ENCODE peak calls at places on chromosomes 1 and 21, in eight cellular contexts. A, B, J, P, L, W, X and R are unnamed samples.

GRCh38 chr1:198197285-198197684 is 40.5 kb downstream of the NEK7 start:
- DNase-seq in B (no peak), J (no peak), X (no peak), L (no peak), A (no peak), P (no peak), W (no peak), R (no peak)

GRCh38 chr1:111290640-111291039 is at the start of gene CHIA:
- DNase-seq in A (no peak), L (no peak), J (no peak), P (peak), W (no peak), X (no peak), B (no peak), R (no peak)

GRCh38 chr1:214727274-214727673 is 124.3 kb downstream of the CENPF start:
- DNase-seq in W (no peak), L (no peak), B (no peak), A (no peak), P (no peak), X (no peak), J (no peak), R (no peak)

GRCh38 chr1:30707412-30708360 is 15.7 kb downstream of the MATN1 start:
- DNase-seq in W (peak), J (peak), X (peak), A (peak), B (peak), P (peak), L (peak), R (peak)

GRCh38 chr1:232984577-232985425 is 34.4 kb downstream of the NTPCR start:
- DNase-seq in P (no peak), A (no peak), X (no peak), W (no peak), B (no peak), L (no peak), J (peak), R (peak)

GRCh38 chr1:20337581-20337980 is 46.9 kb downstream of the VWA5B1 start:
- DNase-seq in A (no peak), P (no peak), J (no peak), B (no peak), L (peak), W (no peak), X (no peak), R (no peak)

GRCh38 chr1:83053446-83053845 is 945.5 kb downstream of the TTLL7 start:
- DNase-seq in W (no peak), A (no peak), L (no peak), J (no peak), B (no peak), P (no peak), X (no peak), R (no peak)

GRCh38 chr1:27605796-27606707 is 2.1 kb upstream of the AHDC1 start:
- DNase-seq in B (peak), A (no peak), L (no peak), J (no peak), P (peak), W (peak), X (peak), R (peak)

GRCh38 chr1:109120356-109120755 is 6.4 kb downstream of the ELAPOR1 start:
- DNase-seq in B (no peak), P (no peak), W (no peak), L (no peak), X (no peak), A (no peak), J (no peak), R (no peak)

GRCh38 chr21:40120944-40121575 is 253.8 kb downstream of the PCP4 start:
- DNase-seq in J (no peak), A (no peak), P (no peak), W (peak), L (no peak), X (no peak), B (peak), R (no peak)

GRCh38 chr1:230200276-230200675 is 133.2 kb downstream of the GALNT2 start:
- DNase-seq in J (no peak), X (no peak), B (no peak), W (no peak), A (no peak), P (peak), L (no peak), R (no peak)

GRCh38 chr1:41901551-41901950 is 17.2 kb downstream of the HIVEP3 start:
- DNase-seq in W (no peak), P (no peak), B (no peak), X (no peak), A (no peak), L (no peak), J (no peak), R (no peak)

GRCh38 chr1:101291562-101292035 is 54.8 kb downstream of the S1PR1 start:
- DNase-seq in A (no peak), X (no peak), B (no peak), W (no peak), L (no peak), J (no peak), P (no peak), R (no peak)

GRCh38 chr1:238341395-238341794 is 450.7 kb upstream of the ZP4 start:
- DNase-seq in X (no peak), A (no peak), W (no peak), B (no peak), L (no peak), J (no peak), P (no peak), R (no peak)

GRCh38 chr21:41973427-41973831 is 19.6 kb upstream of the C2CD2 start:
- DNase-seq in L (peak), W (no peak), A (no peak), P (peak), X (no peak), J (no peak), B (no peak), R (no peak)

GRCh38 chr21:42997053-42997452 is 22.7 kb downstream of the PKNOX1 start:
- DNase-seq in J (no peak), X (no peak), P (peak), A (peak), L (peak), W (no peak), B (no peak), R (peak)

GRCh38 chr1:203126866-203127671 is 457 bp upstream of the ADORA1 start:
- DNase-seq in W (no peak), L (no peak), J (no peak), P (no peak), A (no peak), B (no peak), X (peak), R (no peak)

GRCh38 chr1:42163114-42163513 is 1.4 kb downstream of the GUCA2A start:
- DNase-seq in L (no peak), X (no peak), W (no peak), B (no peak), J (no peak), P (no peak), A (no peak), R (no peak)

GRCh38 chr1:53134042-53134485 is 8.4 kb downstream of the SLC1A7 start:
- DNase-seq in B (no peak), X (no peak), L (no peak), J (no peak), A (no peak), P (no peak), W (no peak), R (peak)

GRCh38 chr1:53134961-53135734 is 7.3 kb downstream of the SLC1A7 start:
- DNase-seq in L (no peak), X (peak), P (no peak), B (no peak), J (no peak), W (no peak), A (no peak), R (no peak)

GRCh38 chr1:53137729-53138128 is 4.7 kb downstream of the SLC1A7 start:
- DNase-seq in L (no peak), W (no peak), X (no peak), J (no peak), P (no peak), B (no peak), A (no peak), R (no peak)

GRCh38 chr1:53133261-53134041 is 9.0 kb downstream of the SLC1A7 start:
- DNase-seq in A (no peak), B (no peak), X (peak), W (no peak), L (no peak), P (no peak), J (no peak), R (no peak)

DNA sequence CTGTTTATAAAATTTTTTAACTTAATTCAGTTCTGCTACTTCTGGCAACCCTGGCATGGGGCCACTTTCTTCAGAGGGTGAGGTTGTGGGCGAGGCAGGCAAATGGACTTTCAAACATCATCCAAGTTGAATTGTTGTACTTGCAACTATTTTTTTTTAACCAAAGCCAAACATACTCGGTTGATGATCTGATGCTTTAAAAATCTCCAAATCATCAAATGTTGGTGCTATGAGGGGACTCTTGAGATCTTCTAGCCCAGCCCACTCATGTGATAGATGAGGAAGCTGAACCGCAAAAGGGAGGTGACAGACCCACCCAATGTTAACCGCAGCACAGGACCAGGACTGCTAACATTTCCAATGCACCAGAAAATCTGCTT is 6.7 kb downstream of the SLC1A7 start:
- DNase-seq in A (no peak), J (no peak), B (no peak), P (no peak), L (no peak), X (no peak), W (no peak), R (no peak)
- H3K27ac ChIP-seq in A (no peak), J (no peak), B (no peak), P (no peak), L (no peak), X (peak), W (no peak), R (no peak)

DNA sequence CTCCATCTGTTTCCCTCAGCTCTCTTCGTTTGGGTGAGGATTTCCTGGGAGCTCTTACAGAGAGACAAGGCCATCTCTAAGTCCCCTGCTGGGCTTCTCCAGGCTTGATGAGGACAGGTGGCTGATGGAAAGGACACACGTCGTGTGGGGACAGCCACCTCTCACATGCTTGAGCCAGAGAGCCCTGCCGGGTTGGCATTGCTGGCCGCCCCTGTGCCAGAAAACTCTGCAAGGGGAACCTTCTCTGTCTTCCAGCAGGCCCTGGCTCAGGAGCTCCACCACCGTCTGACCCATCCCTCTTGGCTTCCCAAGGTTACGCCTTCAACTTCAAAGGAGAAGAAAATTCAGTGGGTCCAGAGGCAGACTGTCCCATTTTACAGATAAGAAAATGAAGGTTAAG is 82.8 kb downstream of the CASZ1 start:
- DNase-seq in L (no peak), P (no peak), A (no peak), J (no peak), B (no peak), W (no peak), X (no peak), R (no peak)
- H3K27ac ChIP-seq in L (peak), P (peak), A (no peak), J (no peak), B (peak), W (no peak), X (no peak), R (no peak)

GRCh38 chr1:150804671-150805070 is 3.4 kb downstream of the CTSK start:
- DNase-seq in A (no peak), W (no peak), P (no peak), L (no peak), X (no peak), J (no peak), B (no peak), R (no peak)
- H3K27ac ChIP-seq in A (no peak), W (no peak), P (no peak), L (no peak), X (no peak), J (no peak), B (no peak), R (no peak)

GRCh38 chr21:38142226-38142625 is 114.6 kb upstream of the KCNJ15 start:
- DNase-seq in L (no peak), B (no peak), J (no peak), P (no peak), W (no peak), A (no peak), X (no peak), R (no peak)
- H3K27ac ChIP-seq in L (no peak), B (no peak), J (no peak), P (no peak), W (no peak), A (no peak), X (no peak), R (no peak)

GRCh38 chr21:35153671-35154070 is 104.6 kb upstream of the RUNX1 start:
- DNase-seq in B (no peak), X (no peak), A (no peak), P (no peak), W (no peak), L (no peak), J (no peak), R (no peak)

GRCh38 chr21:35154788-35155187 is 105.7 kb upstream of the RUNX1 start:
- DNase-seq in W (no peak), L (no peak), A (no peak), B (no peak), J (no peak), X (no peak), P (no peak), R (no peak)

GRCh38 chr21:35149698-35150097 is 100.6 kb upstream of the RUNX1 start:
- DNase-seq in J (no peak), L (no peak), X (no peak), W (no peak), A (no peak), B (no peak), P (no peak), R (no peak)

GRCh38 chr21:35147439-35147838 is 98.3 kb upstream of the RUNX1 start:
- DNase-seq in B (no peak), X (no peak), W (no peak), P (no peak), L (no peak), A (no peak), J (no peak), R (no peak)

DNA sequence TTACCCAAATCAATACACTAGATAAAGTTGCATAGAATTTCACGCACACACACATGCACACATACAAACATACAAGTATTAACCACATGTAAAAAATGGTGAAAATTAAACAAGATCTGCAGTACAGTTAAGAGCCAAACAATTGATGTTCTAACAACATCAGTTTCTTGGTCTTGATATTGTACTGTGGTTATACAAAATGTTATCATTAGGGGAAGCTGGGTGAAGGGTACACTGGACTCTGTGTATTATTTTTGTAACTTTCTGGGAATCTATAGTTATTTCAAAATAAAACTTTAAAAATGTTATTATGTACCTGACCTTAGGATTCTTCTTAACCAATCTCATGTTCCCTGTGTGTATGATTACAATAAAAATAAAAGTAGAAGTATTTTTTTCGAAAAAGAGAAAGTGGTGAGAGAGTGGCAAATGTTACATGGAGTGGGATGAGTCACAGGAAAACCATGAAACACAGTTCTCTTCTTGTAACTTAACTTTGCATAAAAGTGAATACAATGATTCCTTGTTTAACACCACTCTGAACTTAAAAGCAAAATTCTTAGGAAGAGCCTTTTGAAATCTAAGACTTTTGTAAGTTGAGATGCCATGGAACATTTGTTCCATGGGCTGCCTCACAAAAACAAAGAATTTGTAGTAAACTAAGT is 101.6 kb upstream of the RUNX1 start:
- DNase-seq in W (no peak), X (no peak), P (no peak), A (no peak), J (no peak), B (no peak), L (no peak), R (no peak)
- H3K27ac ChIP-seq in W (no peak), X (no peak), P (no peak), A (no peak), J (no peak), B (no peak), L (no peak), R (no peak)

GRCh38 chr1:234980224-234980656 is 148.4 kb downstream of the TOMM20 start:
- DNase-seq in W (no peak), J (no peak), P (no peak), L (no peak), A (no peak), B (no peak), X (no peak), R (no peak)
- H3K27ac ChIP-seq in W (no peak), J (peak), P (peak), L (peak), A (peak), B (no peak), X (no peak), R (peak)

GRCh38 chr1:60904079-60904852 is 178.1 kb upstream of the NFIA start:
- DNase-seq in X (no peak), A (peak), W (no peak), B (no peak), L (no peak), J (no peak), P (no peak), R (no peak)
- H3K27ac ChIP-seq in X (no peak), A (peak), W (no peak), B (no peak), L (no peak), J (peak), P (no peak), R (no peak)

DNA sequence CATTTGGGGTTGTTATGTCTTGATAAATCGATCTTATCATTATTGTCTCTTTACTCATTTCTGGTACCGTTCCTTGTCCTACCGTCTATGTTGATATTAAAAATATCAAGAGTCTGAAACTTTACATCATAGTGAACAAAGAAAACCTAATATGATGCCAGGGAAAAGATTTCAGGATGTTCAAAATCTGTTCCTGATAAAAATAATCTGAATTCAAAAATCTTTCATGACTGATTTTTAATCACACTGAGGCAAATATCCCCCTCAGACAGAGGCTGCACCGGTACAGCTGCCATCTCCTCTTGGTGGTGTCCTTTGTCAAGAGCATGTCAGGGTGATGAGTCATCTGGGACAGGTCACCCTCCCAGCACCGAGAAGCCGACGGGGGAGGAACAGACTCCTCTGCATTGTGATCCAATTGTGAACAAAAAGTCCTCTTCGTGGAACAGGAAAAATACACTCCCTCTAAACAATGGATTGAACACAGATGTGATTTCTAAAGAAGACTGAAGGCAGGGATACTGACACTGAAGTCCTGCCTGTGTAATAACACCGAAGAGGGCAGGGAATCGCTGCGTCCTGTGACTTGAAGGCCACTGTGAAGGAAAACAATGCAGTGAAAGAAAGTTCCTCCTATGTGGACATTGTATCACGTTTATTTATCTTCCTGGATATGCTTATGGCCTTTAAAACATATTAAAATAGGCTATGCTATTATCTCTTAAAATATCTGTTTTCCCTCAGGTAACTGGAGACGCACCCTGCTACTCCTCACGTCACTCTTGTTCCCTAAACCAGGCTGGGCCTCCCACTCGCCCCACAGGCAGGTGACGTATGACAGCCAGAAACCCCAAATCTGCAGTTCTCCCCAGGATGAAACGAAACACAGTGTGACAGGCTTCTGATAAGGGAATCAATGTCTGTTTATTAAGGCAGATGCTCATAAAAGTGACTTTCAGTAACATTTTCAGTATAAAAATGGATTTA is 4.3 kb upstream of the SPATC1L start:
- DNase-seq in P (no peak), L (peak), W (no peak), A (peak), J (peak), X (peak), B (peak), R (peak)
- H3K27ac ChIP-seq in P (no peak), L (no peak), W (no peak), A (peak), J (peak), X (no peak), B (peak), R (peak)

DNA sequence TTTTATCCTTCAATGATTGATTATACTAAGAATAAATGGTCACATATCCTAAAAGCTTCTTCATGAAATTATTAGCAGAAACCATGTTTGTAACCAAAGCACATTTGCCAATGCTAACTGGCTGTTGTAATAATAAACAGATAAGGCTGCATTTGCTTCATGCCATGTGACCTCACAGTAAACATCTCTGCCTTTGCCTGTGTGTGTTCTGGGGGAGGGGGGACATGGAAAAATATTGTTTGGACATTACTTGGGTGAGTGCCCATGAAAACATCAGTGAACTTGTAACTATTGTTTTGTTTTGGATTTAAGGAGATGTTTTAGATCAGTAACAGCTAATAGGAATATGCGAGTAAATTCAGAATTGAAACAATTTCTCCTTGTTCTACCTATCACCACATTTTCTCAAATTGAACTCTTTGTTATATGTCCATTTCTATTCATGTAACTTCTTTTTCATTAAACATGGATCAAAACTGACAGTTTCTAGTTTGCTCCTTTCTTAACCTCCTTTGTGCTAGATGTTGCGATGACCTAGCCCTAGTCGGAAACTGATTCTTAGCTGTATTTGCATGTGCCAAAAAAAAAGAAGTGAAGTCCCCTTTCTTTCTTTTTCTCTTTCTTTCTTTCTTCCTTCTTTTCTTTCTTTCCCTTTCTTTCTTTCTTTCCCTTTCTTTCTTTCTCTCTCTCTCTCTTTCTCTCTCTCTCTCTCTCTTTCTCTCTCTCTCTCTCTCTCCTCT is 45.1 kb downstream of the MAP3K7CL start:
- DNase-seq in J (no peak), X (no peak), W (no peak), B (no peak), P (peak), L (no peak), A (no peak), R (no peak)
- H3K27ac ChIP-seq in J (no peak), X (no peak), W (no peak), B (no peak), P (peak), L (no peak), A (no peak), R (no peak)